ENCODE peak calls at places on chromosomes 16 and 17, in seven cellular contexts. D, W, E, I, K, S and Z are unnamed samples.

GRCh38 chr16:74623214-74623842 is 16.4 kb upstream of the GLG1 start:
- DNase-seq in K (no peak), S (peak), E (peak), I (no peak), D (no peak), W (no peak), Z (peak)

GRCh38 chr16:12341966-12342365 is 365.4 kb downstream of the SNX29 start:
- DNase-seq in W (no peak), S (no peak), I (no peak), K (no peak), D (no peak), E (no peak), Z (no peak)

GRCh38 chr17:73267648-73268537 is 6.2 kb upstream of the CPSF4L start:
- DNase-seq in D (no peak), K (no peak), I (no peak), E (no peak), W (no peak), S (no peak), Z (no peak)

GRCh38 chr16:29023279-29024278 is 38.7 kb downstream of the LAT start:
- DNase-seq in W (no peak), K (no peak), I (no peak), D (no peak), S (no peak), E (peak), Z (no peak)

GRCh38 chr16:78877114-78877513 is 723.4 kb downstream of the MAF start:
- DNase-seq in I (no peak), W (peak), K (no peak), S (no peak), D (no peak), E (no peak), Z (peak)

GRCh38 chr17:76155988-76156661 is 15.1 kb upstream of the FOXJ1 start:
- DNase-seq in W (no peak), D (no peak), K (no peak), S (no peak), I (no peak), E (peak), Z (no peak)

GRCh38 chr17:68239967-68240366 is 7.9 kb upstream of the AMZ2 start:
- DNase-seq in I (no peak), D (no peak), W (no peak), E (peak), K (no peak), S (no peak), Z (no peak)

GRCh38 chr17:29138184-29138955 is 41.8 kb downstream of the MYO18A start:
- DNase-seq in E (peak), K (no peak), D (peak), W (no peak), S (no peak), I (no peak), Z (no peak)

GRCh38 chr16:72312862-72313261 is 140.9 kb upstream of the PMFBP1 start:
- DNase-seq in D (no peak), I (no peak), W (no peak), S (no peak), K (no peak), E (no peak), Z (no peak)

GRCh38 chr17:44348234-44348987 is 3.3 kb downstream of the GRN start:
- DNase-seq in D (no peak), E (no peak), K (no peak), I (peak), S (peak), W (no peak), Z (no peak)

GRCh38 chr17:2064511-2064910 is 9.6 kb downstream of the HIC1 start:
- DNase-seq in W (no peak), S (no peak), K (peak), D (no peak), I (no peak), E (no peak), Z (no peak)

GRCh38 chr16:1863681-1864460 is 8.1 kb downstream of the MEIOB start:
- DNase-seq in D (no peak), E (peak), I (no peak), W (peak), K (no peak), S (no peak), Z (no peak)

GRCh38 chr16:90047714-90048346 is 28.6 kb upstream of the DBNDD1 start:
- DNase-seq in E (no peak), S (no peak), I (no peak), K (no peak), D (no peak), W (no peak), Z (peak)

GRCh38 chr17:67200727-67201301 is 44.2 kb downstream of the HELZ start:
- DNase-seq in K (no peak), I (no peak), D (no peak), W (no peak), S (no peak), E (no peak), Z (peak)

GRCh38 chr17:2247005-2247404 is 56.6 kb downstream of the SMG6 start:
- DNase-seq in W (no peak), D (no peak), E (no peak), S (no peak), K (no peak), I (no peak), Z (no peak)

GRCh38 chr17:2780931-2781454 is 15.2 kb upstream of the RAP1GAP2 start:
- DNase-seq in E (no peak), D (peak), K (no peak), S (no peak), I (no peak), W (no peak), Z (no peak)

GRCh38 chr16:13109171-13109570 is 207.8 kb downstream of the SHISA9 start:
- DNase-seq in K (no peak), E (no peak), S (no peak), W (no peak), I (no peak), D (no peak), Z (no peak)

GRCh38 chr16:11755022-11755760 is 12.5 kb upstream of the TXNDC11 start:
- DNase-seq in I (no peak), W (no peak), S (no peak), K (no peak), E (no peak), D (no peak), Z (no peak)

GRCh38 chr17:27868565-27868964 is 24.6 kb downstream of the LYRM9 start:
- DNase-seq in D (no peak), E (no peak), W (no peak), I (no peak), S (no peak), K (no peak), Z (no peak)

GRCh38 chr16:1175566-1176279 is 22.8 kb downstream of the CACNA1H start:
- DNase-seq in W (no peak), E (no peak), S (no peak), K (no peak), D (no peak), I (no peak), Z (no peak)

GRCh38 chr16:26316683-26317464 is 625.1 kb downstream of the HS3ST4 start:
- DNase-seq in D (no peak), E (no peak), I (no peak), S (no peak), K (no peak), W (peak), Z (peak)

GRCh38 chr16:57531253-57531575 is 5.2 kb downstream of the CCDC102A start:
- DNase-seq in D (no peak), S (no peak), E (peak), K (no peak), W (no peak), I (no peak), Z (no peak)

GRCh38 chr17:79519152-79519523 is 91.7 kb downstream of the RBFOX3 start:
- DNase-seq in E (no peak), I (no peak), W (no peak), K (no peak), S (no peak), D (no peak), Z (no peak)

GRCh38 chr17:73430848-73431247 is 119.0 kb upstream of the CDC42EP4 start:
- DNase-seq in D (no peak), K (no peak), E (peak), W (no peak), S (no peak), I (no peak), Z (no peak)

GRCh38 chr16:80947708-80948615 is 58.7 kb downstream of the CMC2 start:
- DNase-seq in E (no peak), W (no peak), D (no peak), I (no peak), S (no peak), K (no peak), Z (no peak)

GRCh38 chr16:11283820-11284248 is 2.7 kb upstream of the PRM1 start:
- DNase-seq in S (no peak), K (no peak), D (no peak), I (no peak), E (no peak), W (peak), Z (no peak)

GRCh38 chr16:30621765-30622164 is 11.6 kb upstream of the ZNF689 start:
- DNase-seq in W (no peak), I (no peak), D (no peak), E (no peak), S (no peak), K (no peak), Z (no peak)